ENCODE peak calls at places on chromosome 1, in six cellular contexts. T is WTC11, W is NCI-H2081 treated with DMSO at 0.1 percent for 48 hours, B is MV-4-11, Z is stomach, R is A172. G is an unnamed sample.

GRCh38 chr1:16006010-16006409 is 2.0 kb downstream of the SRARP start:
- DNase-seq in T (no peak), W (no peak), B (no peak), Z (no peak), R (no peak), G (no peak)

GRCh38 chr1:166902279-166902678 is 26.2 kb upstream of the TADA1 start:
- DNase-seq in T (no peak), W (no peak), B (peak), Z (no peak), R (peak), G (no peak)

GRCh38 chr1:37257646-37258045 is 216.7 kb upstream of the ZC3H12A start:
- DNase-seq in T (no peak), W (no peak), B (no peak), Z (no peak), R (no peak), G (no peak)

GRCh38 chr1:168065511-168065910 is 71.2 kb downstream of the GPR161 start:
- DNase-seq in T (no peak), W (no peak), B (no peak), Z (no peak), R (no peak), G (no peak)

GRCh38 chr1:157951219-157951618 is 42.2 kb upstream of the KIRREL1 start:
- DNase-seq in T (no peak), W (no peak), B (no peak), Z (no peak), R (no peak), G (no peak)

GRCh38 chr1:210024996-210025395 is 87.0 kb downstream of the SYT14 start:
- DNase-seq in T (peak), W (no peak), B (no peak), Z (no peak), R (no peak), G (no peak)

GRCh38 chr1:27483659-27484058 is 6.3 kb downstream of the WASF2 start:
- DNase-seq in T (no peak), W (no peak), B (no peak), Z (no peak), R (no peak), G (no peak)

GRCh38 chr1:245129811-245130210 is 25.0 kb upstream of the KIF26B start:
- DNase-seq in T (no peak), W (no peak), B (no peak), Z (no peak), R (peak), G (no peak)

GRCh38 chr1:206686486-206687249 is 2.0 kb downstream of the MAPKAPK2 start:
- DNase-seq in T (no peak), W (no peak), B (no peak), Z (no peak), R (peak), G (no peak)

GRCh38 chr1:168926236-168926635 is 180.3 kb upstream of the ATP1B1 start:
- DNase-seq in T (no peak), W (no peak), B (no peak), Z (no peak), R (peak), G (no peak)

GRCh38 chr1:29620631-29621030 is 384.3 kb downstream of the PTPRU start:
- DNase-seq in T (no peak), W (no peak), B (no peak), Z (no peak), R (no peak), G (no peak)

GRCh38 chr1:248897412-248898337 is 8.4 kb upstream of the PGBD2 start:
- DNase-seq in T (peak), W (no peak), B (no peak), Z (no peak), R (no peak), G (no peak)

GRCh38 chr1:171627020-171627419 is 5.0 kb downstream of the MYOCOS start:
- DNase-seq in T (no peak), W (no peak), B (no peak), Z (no peak), R (no peak), G (no peak)

GRCh38 chr1:145997156-145998023 is 1.0 kb upstream of the TXNIP start:
- DNase-seq in T (no peak), W (no peak), B (peak), Z (peak), R (no peak), G (peak)

GRCh38 chr1:153000294-153000693 is 1.3 kb upstream of the SPRR3 start:
- DNase-seq in T (no peak), W (no peak), B (no peak), Z (no peak), R (peak), G (no peak)

GRCh38 chr1:41486892-41487728 is 2.6 kb upstream of the EDN2 start:
- DNase-seq in T (peak), W (no peak), B (no peak), Z (no peak), R (no peak), G (no peak)

GRCh38 chr1:7230121-7230895 is 445.1 kb downstream of the CAMTA1 start:
- DNase-seq in T (no peak), W (no peak), B (no peak), Z (no peak), R (no peak), G (no peak)

GRCh38 chr1:44890007-44890406 is 47.0 kb upstream of the PTCH2 start:
- DNase-seq in T (no peak), W (no peak), B (no peak), Z (no peak), R (no peak), G (no peak)